ENCODE peak calls at places on chromosomes 5 and 9, in seven cellular contexts. One of them, this sample, is unnamed. For H3K4me1 and H3K27me3, the result is how much of the 10 kb centered on the place peaks cover.

GRCh38 chr9:107768224-107768623 is 278.7 kb upstream of the KLF4 start:
- DNase-seq in pancreas: no peak
- DNase-seq in cardiac muscle cell: no peak
- DNase-seq in heart left ventricle: no peak
- DNase-seq in IMR-90: no peak
- DNase-seq in CD8-positive, alpha-beta T cell: no peak
- DNase-seq in left ventricle myocardium inferior: peak
- DNase-seq in this sample: no peak

GRCh38 chr9:86668488-86668887 is 278.8 kb downstream of the GAS1 start:
- DNase-seq in pancreas: no peak
- DNase-seq in cardiac muscle cell: no peak
- DNase-seq in heart left ventricle: no peak
- DNase-seq in IMR-90: peak
- DNase-seq in CD8-positive, alpha-beta T cell: no peak
- DNase-seq in left ventricle myocardium inferior: no peak
- DNase-seq in this sample: no peak

GRCh38 chr5:142079243-142079642 is 29.3 kb upstream of the NDFIP1 start:
- DNase-seq in pancreas: no peak
- DNase-seq in cardiac muscle cell: no peak
- DNase-seq in heart left ventricle: no peak
- DNase-seq in IMR-90: no peak
- DNase-seq in CD8-positive, alpha-beta T cell: no peak
- DNase-seq in left ventricle myocardium inferior: no peak
- DNase-seq in this sample: no peak

GRCh38 chr9:78030553-78031270 is 899 bp downstream of the GNAQ start:
- DNase-seq in pancreas: peak
- DNase-seq in cardiac muscle cell: peak
- DNase-seq in heart left ventricle: peak
- DNase-seq in IMR-90: peak
- DNase-seq in CD8-positive, alpha-beta T cell: peak
- DNase-seq in left ventricle myocardium inferior: peak
- DNase-seq in this sample: peak

GRCh38 chr5:73295447-73295846 is 122.5 kb downstream of the TMEM174 start:
- DNase-seq in pancreas: no peak
- DNase-seq in cardiac muscle cell: no peak
- DNase-seq in heart left ventricle: no peak
- DNase-seq in IMR-90: no peak
- DNase-seq in CD8-positive, alpha-beta T cell: no peak
- DNase-seq in left ventricle myocardium inferior: no peak
- DNase-seq in this sample: no peak

GRCh38 chr9:86368871-86369521 is 14.8 kb upstream of the TUT7 start:
- DNase-seq in pancreas: no peak
- DNase-seq in cardiac muscle cell: peak
- DNase-seq in heart left ventricle: no peak
- DNase-seq in IMR-90: peak
- DNase-seq in CD8-positive, alpha-beta T cell: no peak
- DNase-seq in left ventricle myocardium inferior: no peak
- DNase-seq in this sample: no peak

GRCh38 chr5:93941897-93942296 is 200.5 kb upstream of the POU5F2 start:
- DNase-seq in pancreas: no peak
- DNase-seq in cardiac muscle cell: no peak
- DNase-seq in heart left ventricle: no peak
- DNase-seq in IMR-90: no peak
- DNase-seq in CD8-positive, alpha-beta T cell: no peak
- DNase-seq in left ventricle myocardium inferior: no peak
- DNase-seq in this sample: no peak

GRCh38 chr5:96651948-96652753 is 10.0 kb upstream of the CAST start:
- DNase-seq in pancreas: no peak
- DNase-seq in cardiac muscle cell: no peak
- DNase-seq in heart left ventricle: no peak
- DNase-seq in IMR-90: no peak
- DNase-seq in CD8-positive, alpha-beta T cell: no peak
- DNase-seq in left ventricle myocardium inferior: no peak
- DNase-seq in this sample: no peak

GRCh38 chr5:8756498-8757084 is 789.3 kb downstream of the SEMA5A start:
- DNase-seq in pancreas: no peak
- DNase-seq in cardiac muscle cell: peak
- DNase-seq in heart left ventricle: no peak
- DNase-seq in IMR-90: peak
- DNase-seq in CD8-positive, alpha-beta T cell: no peak
- DNase-seq in left ventricle myocardium inferior: no peak
- DNase-seq in this sample: no peak

GRCh38 chr5:126351138-126351537 is 72.1 kb upstream of the GRAMD2B start:
- DNase-seq in pancreas: no peak
- DNase-seq in cardiac muscle cell: peak
- DNase-seq in heart left ventricle: no peak
- DNase-seq in IMR-90: peak
- DNase-seq in CD8-positive, alpha-beta T cell: no peak
- DNase-seq in left ventricle myocardium inferior: no peak
- DNase-seq in this sample: no peak

GRCh38 chr5:124655211-124655880 is 91.1 kb downstream of the ZNF608 start:
- DNase-seq in pancreas: no peak
- DNase-seq in cardiac muscle cell: peak
- DNase-seq in heart left ventricle: no peak
- DNase-seq in IMR-90: no peak
- DNase-seq in CD8-positive, alpha-beta T cell: no peak
- DNase-seq in left ventricle myocardium inferior: no peak
- DNase-seq in this sample: no peak

GRCh38 chr9:115606851-115607250 is 488.9 kb upstream of the TNC start:
- DNase-seq in pancreas: no peak
- DNase-seq in cardiac muscle cell: peak
- DNase-seq in heart left ventricle: no peak
- DNase-seq in IMR-90: peak
- DNase-seq in CD8-positive, alpha-beta T cell: no peak
- DNase-seq in left ventricle myocardium inferior: no peak
- DNase-seq in this sample: no peak

GRCh38 chr5:173556142-173557028 is 60.1 kb downstream of the BOD1 start:
- DNase-seq in pancreas: no peak
- DNase-seq in cardiac muscle cell: no peak
- DNase-seq in heart left ventricle: no peak
- DNase-seq in IMR-90: no peak
- DNase-seq in CD8-positive, alpha-beta T cell: no peak
- DNase-seq in left ventricle myocardium inferior: no peak
- DNase-seq in this sample: no peak

GRCh38 chr9:82031538-82032280 is 43.1 kb downstream of the SPATA31D1 start:
- DNase-seq in pancreas: peak
- DNase-seq in cardiac muscle cell: peak
- DNase-seq in heart left ventricle: no peak
- DNase-seq in IMR-90: peak
- DNase-seq in CD8-positive, alpha-beta T cell: no peak
- DNase-seq in left ventricle myocardium inferior: peak
- DNase-seq in this sample: no peak

GRCh38 chr5:141439411-141440141 is 9.3 kb downstream of the PCDHGA12 start:
- DNase-seq in pancreas: no peak
- DNase-seq in cardiac muscle cell: no peak
- DNase-seq in heart left ventricle: no peak
- DNase-seq in IMR-90: no peak
- DNase-seq in CD8-positive, alpha-beta T cell: no peak
- DNase-seq in left ventricle myocardium inferior: no peak
- DNase-seq in this sample: no peak

GRCh38 chr5:149414405-149415244 is 35.5 kb upstream of the IL17B start:
- DNase-seq in pancreas: no peak
- DNase-seq in cardiac muscle cell: peak
- DNase-seq in heart left ventricle: peak
- DNase-seq in IMR-90: peak
- DNase-seq in CD8-positive, alpha-beta T cell: no peak
- DNase-seq in left ventricle myocardium inferior: peak
- DNase-seq in this sample: no peak

GRCh38 chr5:149452007-149452664 is 73.0 kb upstream of the IL17B start:
- DNase-seq in pancreas: peak
- DNase-seq in cardiac muscle cell: peak
- DNase-seq in heart left ventricle: peak
- DNase-seq in IMR-90: peak
- DNase-seq in CD8-positive, alpha-beta T cell: no peak
- DNase-seq in left ventricle myocardium inferior: peak
- DNase-seq in this sample: peak

GRCh38 chr9:78234810-78235209 is 1.1 kb upstream of the CEP78 start:
- DNase-seq in pancreas: no peak
- DNase-seq in cardiac muscle cell: peak
- DNase-seq in heart left ventricle: no peak
- DNase-seq in IMR-90: peak
- DNase-seq in CD8-positive, alpha-beta T cell: no peak
- DNase-seq in left ventricle myocardium inferior: no peak
- DNase-seq in this sample: no peak

GRCh38 chr9:68653141-68653595 is 51.9 kb upstream of the PIP5K1B start:
- DNase-seq in pancreas: no peak
- DNase-seq in cardiac muscle cell: no peak
- DNase-seq in heart left ventricle: no peak
- DNase-seq in IMR-90: no peak
- DNase-seq in CD8-positive, alpha-beta T cell: no peak
- DNase-seq in left ventricle myocardium inferior: no peak
- DNase-seq in this sample: no peak

GRCh38 chr5:168647083-168647482 is 67.9 kb upstream of the PANK3 start:
- DNase-seq in pancreas: no peak
- DNase-seq in cardiac muscle cell: no peak
- DNase-seq in heart left ventricle: no peak
- DNase-seq in IMR-90: no peak
- DNase-seq in CD8-positive, alpha-beta T cell: no peak
- DNase-seq in left ventricle myocardium inferior: no peak
- DNase-seq in this sample: peak

GRCh38 chr5:36270175-36270574 is 28.4 kb upstream of the NADK2 start:
- DNase-seq in pancreas: no peak
- DNase-seq in cardiac muscle cell: no peak
- DNase-seq in heart left ventricle: no peak
- DNase-seq in IMR-90: no peak
- DNase-seq in CD8-positive, alpha-beta T cell: no peak
- DNase-seq in left ventricle myocardium inferior: no peak
- DNase-seq in this sample: no peak

GRCh38 chr5:106254784-106255183 is 1416.0 kb downstream of the EFNA5 start:
- DNase-seq in pancreas: no peak
- DNase-seq in cardiac muscle cell: no peak
- DNase-seq in heart left ventricle: no peak
- DNase-seq in IMR-90: no peak
- DNase-seq in CD8-positive, alpha-beta T cell: no peak
- DNase-seq in left ventricle myocardium inferior: no peak
- DNase-seq in this sample: no peak

GRCh38 chr9:76255781-76256455 is 138.3 kb downstream of the RFK start:
- DNase-seq in pancreas: no peak
- DNase-seq in cardiac muscle cell: peak
- DNase-seq in heart left ventricle: no peak
- DNase-seq in IMR-90: peak
- DNase-seq in CD8-positive, alpha-beta T cell: no peak
- DNase-seq in left ventricle myocardium inferior: peak
- DNase-seq in this sample: no peak

GRCh38 chr9:31290731-31291130 is 1093.7 kb upstream of the ACO1 start:
- DNase-seq in pancreas: no peak
- DNase-seq in cardiac muscle cell: no peak
- DNase-seq in heart left ventricle: peak
- DNase-seq in IMR-90: no peak
- DNase-seq in CD8-positive, alpha-beta T cell: no peak
- DNase-seq in left ventricle myocardium inferior: no peak
- DNase-seq in this sample: no peak

DNA sequence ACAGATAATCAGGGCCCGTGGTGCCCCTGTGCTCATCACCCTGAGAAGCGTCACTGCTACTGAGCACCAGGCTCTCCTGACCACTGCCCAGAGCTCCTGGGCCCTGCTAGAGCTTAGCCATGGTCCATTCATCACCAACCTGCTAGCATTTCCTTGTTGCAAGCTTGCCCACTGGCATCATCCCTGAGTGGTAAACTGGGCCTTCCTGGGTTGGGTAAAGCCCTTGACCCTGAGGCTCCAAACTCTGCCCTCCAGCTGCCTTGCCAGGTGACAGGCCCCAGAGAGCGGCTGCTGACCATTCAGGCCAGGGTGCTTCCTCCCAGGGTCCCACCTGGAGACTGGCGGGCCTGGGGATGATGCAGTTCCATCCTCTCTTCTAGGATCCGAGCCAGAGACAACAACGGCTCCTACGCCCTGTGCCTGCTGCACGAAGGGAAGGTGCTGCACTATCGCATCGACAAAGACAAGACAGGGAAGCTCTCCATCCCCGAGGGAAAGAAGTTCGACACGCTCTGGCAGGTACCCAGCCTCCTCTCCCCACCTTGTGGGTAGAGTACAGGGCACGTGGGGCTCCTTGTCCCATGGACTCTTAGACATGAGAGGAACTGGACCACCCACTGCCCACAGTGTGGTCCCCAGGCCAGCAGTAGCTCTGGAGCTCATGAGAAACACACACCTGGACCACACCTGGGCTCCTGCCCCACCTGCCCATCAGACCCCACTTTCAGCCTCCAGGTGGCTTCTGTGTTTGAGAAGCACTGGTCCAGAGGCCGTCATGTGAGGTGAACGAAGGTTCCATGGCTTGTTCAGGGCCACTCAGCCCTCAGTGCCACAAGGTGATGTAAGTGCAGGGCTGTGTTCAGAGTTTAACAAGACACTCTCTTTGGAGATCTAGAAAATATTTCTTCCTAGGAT is 60.5 kb downstream of the SYK start:
- DNase-seq in pancreas: no peak
- DNase-seq in cardiac muscle cell: no peak
- DNase-seq in heart left ventricle: no peak
- DNase-seq in IMR-90: no peak
- DNase-seq in CD8-positive, alpha-beta T cell: no peak
- DNase-seq in left ventricle myocardium inferior: no peak
- DNase-seq in this sample: no peak
- TF ChIP-seq CTCF in pancreas: no peak
- TF ChIP-seq CTCF in cardiac muscle cell: no peak
- TF ChIP-seq CTCF in heart left ventricle: no peak
- TF ChIP-seq CTCF in IMR-90: no peak
- TF ChIP-seq CTCF in CD8-positive, alpha-beta T cell: no peak
- TF ChIP-seq CTCF in left ventricle myocardium inferior: no peak
- TF ChIP-seq CTCF in this sample: no peak

GRCh38 chr5:76547242-76547890 is 75.8 kb downstream of the F2RL2 start:
- DNase-seq in pancreas: peak
- DNase-seq in cardiac muscle cell: no peak
- DNase-seq in heart left ventricle: no peak
- DNase-seq in IMR-90: no peak
- DNase-seq in CD8-positive, alpha-beta T cell: peak
- DNase-seq in left ventricle myocardium inferior: no peak
- DNase-seq in this sample: no peak
- H3K4me1 ChIP-seq in pancreas: under half
- H3K4me1 ChIP-seq in cardiac muscle cell: under half
- H3K4me1 ChIP-seq in heart left ventricle: under half
- H3K4me1 ChIP-seq in IMR-90: under half
- H3K4me1 ChIP-seq in CD8-positive, alpha-beta T cell: half or more
- H3K4me1 ChIP-seq in left ventricle myocardium inferior: under half
- H3K4me1 ChIP-seq in this sample: half or more

GRCh38 chr9:134026981-134027380 is 1.7 kb downstream of the BRD3OS start:
- DNase-seq in pancreas: no peak
- DNase-seq in cardiac muscle cell: no peak
- DNase-seq in heart left ventricle: no peak
- DNase-seq in IMR-90: no peak
- DNase-seq in CD8-positive, alpha-beta T cell: no peak
- DNase-seq in left ventricle myocardium inferior: no peak
- DNase-seq in this sample: no peak
- H3K27me3 ChIP-seq in pancreas: under half
- H3K27me3 ChIP-seq in cardiac muscle cell: under half
- H3K27me3 ChIP-seq in heart left ventricle: under half
- H3K27me3 ChIP-seq in IMR-90: under half
- H3K27me3 ChIP-seq in CD8-positive, alpha-beta T cell: under half
- H3K27me3 ChIP-seq in left ventricle myocardium inferior: under half
- H3K27me3 ChIP-seq in this sample: under half

DNA sequence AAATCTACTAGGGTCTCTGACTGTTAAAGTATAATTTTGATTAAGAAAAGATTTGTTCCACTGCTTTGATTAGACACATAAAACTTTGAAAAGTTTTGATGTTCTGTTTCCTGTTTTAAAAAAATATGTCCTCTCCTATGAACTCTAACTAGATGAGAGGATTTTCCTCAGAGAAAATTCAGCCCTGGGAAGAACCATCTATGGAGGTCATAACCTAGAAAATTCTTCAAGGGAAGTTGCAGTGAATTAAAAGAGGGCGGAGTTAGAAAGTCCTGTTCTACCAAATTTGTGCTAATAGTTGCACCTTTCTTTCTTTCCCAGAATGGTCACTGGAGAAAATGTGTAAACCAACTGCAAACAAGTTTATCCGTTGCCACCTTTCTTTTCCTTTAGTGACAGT is 27.7 kb downstream of the PIK3R1 start:
- DNase-seq in pancreas: no peak
- DNase-seq in cardiac muscle cell: no peak
- DNase-seq in heart left ventricle: no peak
- DNase-seq in IMR-90: no peak
- DNase-seq in CD8-positive, alpha-beta T cell: no peak
- DNase-seq in left ventricle myocardium inferior: no peak
- DNase-seq in this sample: no peak
- TF ChIP-seq CTCF in pancreas: no peak
- TF ChIP-seq CTCF in cardiac muscle cell: no peak
- TF ChIP-seq CTCF in heart left ventricle: no peak
- TF ChIP-seq CTCF in IMR-90: no peak
- TF ChIP-seq CTCF in CD8-positive, alpha-beta T cell: no peak
- TF ChIP-seq CTCF in left ventricle myocardium inferior: no peak
- TF ChIP-seq CTCF in this sample: no peak

This sample was measured in Caco-2.